ENCODE peak calls at places on chromosomes 12 and 14, in four cellular contexts. Y is CD8-positive, alpha-beta T cell; Q is transverse colon; T is Karpas-422. V is an unnamed sample. For H3K27me3, the result is how much of the 10 kb centered on the place peaks cover.

GRCh38 chr12:67327466-67327865 is 58.3 kb downstream of the CAND1 start:
- DNase-seq in Q (no peak), Y (no peak), T (no peak), V (no peak)

GRCh38 chr14:91748049-91748448 is 16.2 kb upstream of the CATSPERB start:
- DNase-seq in T (no peak), Q (no peak), Y (no peak), V (no peak)

GRCh38 chr14:100761481-100761880 is 34.8 kb downstream of the DLK1 start:
- DNase-seq in T (no peak), Y (no peak), Q (no peak), V (no peak)

GRCh38 chr12:53058674-53059433 is 9.0 kb downstream of the TNS2 start:
- DNase-seq in Y (no peak), T (no peak), Q (no peak), V (no peak)

GRCh38 chr14:101083564-101084435 is 180.3 kb upstream of the RTL1 start:
- DNase-seq in Y (peak), T (peak), Q (peak), V (no peak)

GRCh38 chr14:76644875-76645518 is 116.3 kb upstream of the VASH1 start:
- DNase-seq in Q (no peak), Y (no peak), T (peak), V (no peak)

GRCh38 chr12:121038861-121039654 is at the start of gene OASL:
- DNase-seq in T (peak), Y (peak), Q (peak), V (peak)

GRCh38 chr12:113235976-113236375 is 14.7 kb downstream of the TPCN1 start:
- DNase-seq in T (no peak), Y (no peak), Q (no peak), V (no peak)

GRCh38 chr14:58864751-58865519 is 227.2 kb downstream of the DACT1 start:
- DNase-seq in T (no peak), Q (no peak), Y (no peak), V (no peak)

GRCh38 chr12:2445968-2446367 is 348.8 kb upstream of the FKBP4 start:
- DNase-seq in T (no peak), Y (no peak), Q (no peak), V (no peak)

GRCh38 chr14:63897706-63898105 is 44.9 kb downstream of the SYNE2 start:
- DNase-seq in T (no peak), Y (no peak), Q (no peak), V (no peak)

GRCh38 chr12:57640156-57641042 is 7.4 kb upstream of the B4GALNT1 start:
- DNase-seq in Q (no peak), T (no peak), Y (no peak), V (no peak)

GRCh38 chr12:57641699-57642442 is 8.9 kb upstream of the B4GALNT1 start:
- DNase-seq in Y (no peak), Q (no peak), T (peak), V (no peak)

GRCh38 chr12:57632898-57633825 is at the start of gene B4GALNT1:
- DNase-seq in T (peak), Q (peak), Y (peak), V (peak)

GRCh38 chr12:57637364-57637763 is 4.4 kb upstream of the B4GALNT1 start:
- DNase-seq in Y (no peak), Q (no peak), T (peak), V (no peak)

DNA sequence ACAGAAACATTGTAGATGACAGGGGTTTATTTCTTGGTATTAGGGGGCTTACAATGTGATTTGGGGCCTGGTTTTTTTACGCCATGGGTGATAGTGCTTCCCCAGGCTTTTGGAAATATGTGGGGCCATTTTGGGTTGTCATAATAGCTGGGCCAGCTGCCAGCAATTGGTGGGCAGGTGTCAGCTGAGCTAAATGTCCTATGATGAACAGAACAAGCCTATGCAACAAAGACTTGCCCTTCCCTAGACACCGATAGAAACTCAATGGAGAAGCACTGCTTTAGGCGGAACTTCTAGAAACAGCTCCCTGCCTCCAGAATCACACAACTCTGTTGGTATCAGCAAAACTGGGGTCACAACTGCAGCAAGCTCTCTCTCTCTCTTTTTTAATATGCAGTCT is 5.1 kb upstream of the B4GALNT1 start:
- DNase-seq in T (no peak), Q (no peak), Y (no peak), V (no peak)
- H3K27me3 ChIP-seq in T (under half), Q (half or more), Y (under half), V (under half)

GRCh38 chr12:5335059-5335458 is 96.8 kb upstream of the NTF3 start:
- DNase-seq in Y (no peak), T (no peak), Q (no peak), V (no peak)

GRCh38 chr12:5333096-5333495 is 98.8 kb upstream of the NTF3 start:
- DNase-seq in Y (no peak), Q (no peak), T (no peak), V (no peak)

GRCh38 chr12:5329118-5329517 is 102.8 kb upstream of the NTF3 start:
- DNase-seq in Y (no peak), T (no peak), Q (no peak), V (no peak)

GRCh38 chr12:5328669-5329068 is 103.2 kb upstream of the NTF3 start:
- DNase-seq in Q (no peak), Y (no peak), T (no peak), V (no peak)

GRCh38 chr12:5332521-5332920 is 99.4 kb upstream of the NTF3 start:
- DNase-seq in Y (no peak), T (no peak), Q (no peak), V (no peak)
- H3K27ac ChIP-seq in Y (no peak), T (no peak), Q (no peak), V (no peak)

DNA sequence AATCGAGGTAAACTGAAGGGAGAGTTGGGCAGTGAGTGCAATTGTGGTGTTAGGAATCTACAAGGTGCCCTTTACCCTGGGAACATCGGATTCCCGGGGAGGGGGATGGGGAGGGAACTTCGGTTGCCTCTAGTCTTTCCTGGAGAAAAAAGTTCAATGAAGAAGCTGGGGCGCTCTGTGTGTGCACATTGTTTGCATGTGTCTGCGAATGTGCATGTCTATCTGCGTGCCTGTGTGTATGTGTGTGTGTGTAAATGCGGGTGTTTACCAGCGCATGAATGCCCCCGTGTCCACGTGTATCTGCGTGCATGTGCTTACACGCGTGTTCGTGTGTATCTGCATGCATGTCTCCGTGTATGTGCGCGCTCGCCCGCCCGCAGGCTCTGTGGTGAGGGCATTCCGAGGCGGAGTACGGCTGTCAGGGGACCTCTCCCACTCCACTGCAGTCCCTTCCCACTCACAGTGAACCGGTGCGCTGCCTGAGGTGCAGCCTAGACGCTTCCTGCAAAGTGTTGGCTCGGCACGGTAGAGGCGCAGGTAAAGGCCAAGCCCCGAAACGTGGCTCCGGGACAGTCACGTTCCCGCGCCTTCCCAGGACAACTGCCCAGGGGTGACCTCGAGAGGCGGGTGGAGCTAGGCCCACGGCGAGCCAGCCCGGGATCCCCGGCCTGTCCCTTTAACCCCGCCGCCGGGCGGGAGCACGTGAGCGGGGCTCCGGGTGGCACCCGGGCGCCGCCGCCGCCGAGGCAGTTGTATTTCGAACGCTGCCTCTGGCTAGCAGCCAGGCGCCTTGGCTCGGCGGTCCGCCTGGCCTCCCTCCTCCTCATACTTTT is 586 bp upstream of the HMGA2 start:
- DNase-seq in Y (no peak), Q (peak), T (no peak), V (no peak)
- H3K4me3 ChIP-seq in Y (peak), Q (peak), T (no peak), V (no peak)

DNA sequence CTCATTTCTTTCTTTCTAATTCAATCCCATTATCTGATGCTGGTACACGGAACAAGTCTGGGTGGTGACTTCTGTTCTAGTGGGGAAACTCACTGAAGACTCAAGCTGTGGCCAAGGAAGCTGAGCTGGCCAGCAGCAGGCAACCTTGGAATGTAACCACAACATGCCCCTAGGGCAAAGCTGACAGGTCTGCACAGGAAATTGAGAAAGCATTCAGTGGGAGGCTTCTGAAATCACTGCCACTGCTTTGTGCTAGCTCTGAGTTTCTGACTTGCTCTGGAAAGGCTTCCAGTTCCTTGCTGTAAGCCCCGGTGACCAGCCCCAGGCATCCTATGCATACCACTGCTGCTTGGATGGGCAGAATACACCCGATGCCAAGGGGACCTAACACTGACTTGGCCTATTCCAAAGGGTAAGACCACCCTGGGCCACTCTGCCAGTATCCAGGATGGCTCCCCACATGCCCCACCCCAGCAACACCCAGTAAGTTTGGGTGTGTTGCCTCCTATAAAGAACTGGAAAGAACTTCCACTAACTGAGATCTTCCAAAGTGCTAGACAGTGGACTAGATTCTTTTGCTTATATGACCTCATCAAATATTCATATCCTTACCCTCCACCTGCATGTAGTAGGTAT is 84.5 kb upstream of the CDKN3 start:
- DNase-seq in Q (no peak), T (no peak), Y (no peak), V (no peak)
- H3K27me3 ChIP-seq in Q (under half), T (under half), Y (under half), V (under half)

DNA sequence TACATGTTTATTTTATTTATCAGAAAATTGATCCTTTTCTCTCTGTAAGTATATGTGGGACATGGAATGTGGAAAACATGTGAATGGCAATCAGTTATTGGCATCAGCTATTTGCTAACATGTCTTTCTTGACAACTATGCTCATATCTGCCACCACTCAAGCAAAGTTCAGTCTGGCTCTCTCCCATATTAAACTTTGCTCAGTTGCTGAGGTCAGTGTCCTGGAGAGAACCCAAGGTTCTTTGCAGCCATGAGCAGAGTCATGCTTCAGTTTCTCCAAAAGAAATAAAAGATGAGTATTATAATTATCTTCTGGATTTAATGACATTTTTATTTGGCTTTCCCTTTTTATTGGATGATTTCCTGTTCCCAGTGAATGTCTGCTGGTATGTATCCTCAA is 42.6 kb downstream of the A2M start:
- DNase-seq in Y (no peak), Q (no peak), T (no peak), V (no peak)
- H3K27ac ChIP-seq in Y (no peak), Q (no peak), T (no peak), V (no peak)

GRCh38 chr12:45987339-45987726 is 3.0 kb downstream of the SCAF11 start:
- DNase-seq in T (no peak), Q (no peak), Y (no peak), V (no peak)
- H3K4me3 ChIP-seq in T (no peak), Q (no peak), Y (no peak), V (no peak)

DNA sequence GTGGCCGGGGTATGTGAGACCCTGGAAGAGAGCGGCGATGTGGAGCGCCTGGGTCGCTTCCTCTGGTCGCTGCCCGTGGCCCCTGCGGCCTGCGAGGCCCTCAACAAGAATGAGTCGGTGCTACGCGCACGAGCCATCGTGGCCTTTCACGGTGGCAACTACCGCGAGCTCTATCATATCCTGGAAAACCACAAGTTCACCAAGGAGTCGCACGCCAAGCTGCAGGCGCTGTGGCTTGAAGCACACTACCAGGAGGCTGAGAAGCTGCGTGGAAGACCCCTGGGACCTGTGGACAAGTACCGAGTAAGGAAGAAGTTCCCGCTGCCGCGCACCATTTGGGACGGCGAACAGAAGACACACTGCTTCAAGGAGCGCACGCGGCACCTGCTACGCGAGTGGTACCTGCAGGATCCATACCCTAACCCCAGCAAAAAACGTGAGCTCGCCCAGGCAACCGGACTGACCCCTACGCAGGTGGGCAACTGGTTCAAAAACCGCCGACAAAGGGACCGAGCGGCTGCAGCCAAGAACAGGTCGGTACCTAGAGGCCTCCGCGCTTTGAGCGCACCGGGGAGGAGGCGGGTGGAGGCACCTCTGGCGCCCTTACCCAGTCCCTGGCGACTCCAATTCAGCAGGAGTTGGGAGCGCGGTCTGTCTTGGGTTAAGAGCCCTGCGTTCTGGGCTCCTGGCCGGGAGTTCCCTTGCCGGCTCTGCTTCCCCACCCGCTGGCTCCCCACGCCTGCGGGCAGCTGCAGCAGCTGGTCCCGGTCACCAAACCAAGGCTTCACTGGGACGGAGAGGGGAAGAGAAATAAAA is 700 bp downstream of the SIX6 start:
- DNase-seq in Y (no peak), Q (no peak), T (no peak), V (no peak)
- H3K27me3 ChIP-seq in Y (half or more), Q (half or more), T (under half), V (half or more)